ENCODE peak calls at places on chromosomes 5 and 9, in six cellular contexts. I is HS-27A; M is fibroblast of the conjunctiva; A is NB4; C is ACHN; Q is activated naive CD4-positive, alpha-beta T cell treated with anti-CD3 and anti-CD28 coated beads, Interleukin-2, amount 10 ng/mL, durations not matched to agents 7 days and 5 days. T is an unnamed sample.

GRCh38 chr5:57828221-57828620 is 345.6 kb upstream of the ACTBL2 start:
- DNase-seq in M (no peak), A (no peak), I (no peak), Q (no peak), C (no peak), T (no peak)

GRCh38 chr5:52283221-52283620 is 504.5 kb upstream of the ITGA1 start:
- DNase-seq in A (no peak), C (no peak), I (no peak), Q (no peak), M (no peak), T (no peak)

GRCh38 chr9:109411818-109412352 is 86.2 kb downstream of the PTPN3 start:
- DNase-seq in I (no peak), A (peak), Q (peak), M (peak), C (peak), T (no peak)

GRCh38 chr5:168177831-168178450 is 113.5 kb upstream of the WWC1 start:
- DNase-seq in A (no peak), C (no peak), I (no peak), M (no peak), Q (no peak), T (no peak)

GRCh38 chr9:37775216-37775919 is 9.5 kb downstream of the EXOSC3 start:
- DNase-seq in I (no peak), Q (no peak), C (no peak), M (no peak), A (no peak), T (no peak)

GRCh38 chr9:124558777-124559470 is 51.7 kb upstream of the NR5A1 start:
- DNase-seq in I (no peak), M (no peak), C (no peak), Q (no peak), A (no peak), T (no peak)

GRCh38 chr9:135975834-135976233 is 14.7 kb upstream of the UBAC1 start:
- DNase-seq in Q (no peak), M (no peak), I (no peak), A (no peak), C (no peak), T (no peak)

GRCh38 chr5:172502969-172503368 is 48.6 kb upstream of the SH3PXD2B start:
- DNase-seq in A (peak), Q (no peak), C (no peak), M (no peak), I (no peak), T (no peak)

GRCh38 chr5:37552770-37553719 is 173.9 kb downstream of the WDR70 start:
- DNase-seq in I (peak), Q (no peak), M (no peak), A (peak), C (no peak), T (peak)

GRCh38 chr5:107321906-107322305 is 348.8 kb downstream of the EFNA5 start:
- DNase-seq in A (no peak), C (no peak), I (no peak), M (no peak), Q (no peak), T (no peak)

GRCh38 chr5:84696651-84697050 is 312.0 kb upstream of the EDIL3 start:
- DNase-seq in M (no peak), A (no peak), I (no peak), C (no peak), Q (no peak), T (no peak)

GRCh38 chr5:122228728-122229392 is 83.2 kb upstream of the SNCAIP start:
- DNase-seq in I (no peak), C (no peak), M (no peak), Q (no peak), A (no peak), T (no peak)

GRCh38 chr5:82952326-82952725 is 124.9 kb downstream of the TMEM167A start:
- DNase-seq in A (no peak), Q (no peak), I (no peak), M (no peak), C (no peak), T (no peak)

GRCh38 chr9:3868466-3868865 is 342.7 kb upstream of the RFX3 start:
- DNase-seq in I (no peak), C (no peak), Q (no peak), A (no peak), M (no peak), T (no peak)

GRCh38 chr9:11107196-11107595 is 494.4 kb upstream of the PTPRD start:
- DNase-seq in Q (no peak), M (no peak), C (no peak), I (no peak), A (no peak), T (no peak)

GRCh38 chr5:133240425-133241091 is 188.7 kb downstream of the HSPA4 start:
- DNase-seq in M (peak), A (peak), I (peak), C (peak), Q (no peak), T (no peak)

GRCh38 chr9:120259100-120259499 is 320.9 kb downstream of the CDK5RAP2 start:
- DNase-seq in A (no peak), Q (no peak), M (no peak), C (no peak), I (no peak), T (no peak)

GRCh38 chr9:112382501-112383364 is 2.8 kb downstream of the HSDL2 start:
- DNase-seq in I (no peak), Q (no peak), M (no peak), C (no peak), A (no peak), T (no peak)

GRCh38 chr5:141343242-141343952 is at the start of gene PCDHGA3:
- DNase-seq in C (no peak), Q (peak), M (peak), A (peak), I (no peak), T (no peak)

GRCh38 chr9:71742703-71743102 is 25.6 kb downstream of the CEMIP2 start:
- DNase-seq in I (no peak), C (no peak), A (no peak), M (no peak), Q (no peak), T (no peak)

GRCh38 chr9:130731355-130731754 is 37.8 kb downstream of the EXOSC2 start:
- DNase-seq in M (no peak), I (no peak), C (no peak), Q (no peak), A (no peak), T (no peak)

GRCh38 chr9:126992427-126992826 is 77.8 kb downstream of the RALGPS1 start:
- DNase-seq in Q (no peak), C (no peak), I (no peak), M (no peak), A (no peak), T (no peak)

GRCh38 chr9:101514056-101514455 is 19.6 kb upstream of the RNF20 start:
- DNase-seq in I (no peak), Q (no peak), M (no peak), A (no peak), C (peak), T (no peak)

GRCh38 chr9:112535811-112536210 is 49.2 kb downstream of the KIAA1958 start:
- DNase-seq in M (no peak), A (no peak), I (no peak), Q (no peak), C (no peak), T (no peak)

GRCh38 chr5:141172381-141173204 is at the start of gene PCDHB7:
- DNase-seq in Q (peak), C (peak), A (peak), M (no peak), I (no peak), T (no peak)

GRCh38 chr5:138950411-138951011 is 75.4 kb upstream of the LRRTM2 start:
- DNase-seq in C (no peak), Q (no peak), I (no peak), A (no peak), M (no peak), T (no peak)

GRCh38 chr5:36373527-36374086 is 71.9 kb upstream of the RANBP3L start:
- DNase-seq in C (peak), I (no peak), Q (no peak), M (peak), A (peak), T (peak)

GRCh38 chr5:65050826-65051498 is 282.2 kb downstream of the CWC27 start:
- DNase-seq in I (no peak), Q (no peak), A (no peak), M (no peak), C (no peak), T (no peak)

GRCh38 chr5:175059687-175060194 is 335.4 kb downstream of the MSX2 start:
- DNase-seq in C (no peak), M (peak), A (no peak), I (no peak), Q (peak), T (no peak)

GRCh38 chr5:34674226-34674625 is 18.1 kb downstream of the RAI14 start:
- DNase-seq in C (no peak), M (peak), A (no peak), I (no peak), Q (no peak), T (no peak)

GRCh38 chr5:126234563-126235195 is 188.5 kb upstream of the GRAMD2B start:
- DNase-seq in C (peak), M (no peak), A (peak), Q (no peak), I (no peak), T (no peak)

GRCh38 chr5:143258559-143259253 is 144.8 kb downstream of the NR3C1 start:
- DNase-seq in I (no peak), M (no peak), Q (no peak), C (no peak), A (no peak), T (no peak)

GRCh38 chr9:137959641-137960411 is 82.2 kb downstream of the CACNA1B start:
- DNase-seq in M (no peak), Q (no peak), C (no peak), A (no peak), I (no peak), T (no peak)

GRCh38 chr5:99032234-99033013 is 103.6 kb upstream of the CHD1 start:
- DNase-seq in C (peak), M (peak), A (peak), Q (peak), I (peak), T (peak)

GRCh38 chr5:5140051-5141010 is at the start of gene ADAMTS16:
- DNase-seq in Q (no peak), M (no peak), C (no peak), A (no peak), I (no peak), T (no peak)

GRCh38 chr5:89556215-89557009 is 673.4 kb upstream of the MEF2C start:
- DNase-seq in I (peak), A (peak), M (peak), C (peak), Q (no peak), T (no peak)

T was measured in GF-D8.